ENCODE peak calls at places on chromosome 16, in seven cellular contexts. R is left ventricle myocardium inferior, Z is transverse colon, C is tibial nerve, L is upper lobe of left lung, N is HCT116, P is WERI-Rb-1. H is an unnamed sample.

GRCh38 chr16:17520567-17520966 is 49.8 kb upstream of the XYLT1 start:
- DNase-seq in Z (no peak), R (no peak), P (no peak), L (no peak), C (no peak), N (no peak), H (no peak)

GRCh38 chr16:25922438-25922837 is 230.7 kb downstream of the HS3ST4 start:
- DNase-seq in C (no peak), Z (no peak), P (no peak), L (no peak), N (no peak), R (no peak), H (no peak)

GRCh38 chr16:52740333-52740732 is 193.4 kb upstream of the TOX3 start:
- DNase-seq in N (no peak), R (no peak), P (no peak), Z (no peak), C (no peak), L (no peak), H (no peak)

GRCh38 chr16:84739349-84740124 is 39.7 kb downstream of the USP10 start:
- DNase-seq in L (no peak), Z (no peak), C (no peak), N (no peak), P (no peak), R (no peak), H (no peak)

GRCh38 chr16:83713597-83713996 is 94.2 kb upstream of the HSBP1 start:
- DNase-seq in N (no peak), L (no peak), R (no peak), P (no peak), Z (no peak), C (no peak), H (no peak)

GRCh38 chr16:78791011-78791410 is 691.6 kb downstream of the WWOX start:
- DNase-seq in C (no peak), P (no peak), Z (no peak), L (no peak), R (no peak), N (no peak), H (no peak)

GRCh38 chr16:51095114-51095872 is 55.8 kb downstream of the SALL1 start:
- DNase-seq in L (no peak), N (no peak), Z (no peak), R (no peak), P (no peak), C (no peak), H (no peak)

GRCh38 chr16:85330694-85331188 is 218.5 kb upstream of the CIBAR2 start:
- DNase-seq in L (no peak), R (no peak), P (peak; percentile 57), N (peak; percentile 86), Z (no peak), C (no peak), H (no peak)

GRCh38 chr16:17211797-17212196 is 259.0 kb downstream of the XYLT1 start:
- DNase-seq in R (no peak), N (peak; percentile 15), Z (no peak), L (no peak), P (peak; percentile 47), C (no peak), H (no peak)

GRCh38 chr16:20956319-20956718 is 55.7 kb downstream of the LYRM1 start:
- DNase-seq in P (no peak), R (no peak), L (no peak), N (no peak), Z (no peak), C (no peak), H (no peak)

GRCh38 chr16:65069090-65069489 is 52.8 kb downstream of the CDH11 start:
- DNase-seq in Z (no peak), N (no peak), P (no peak), C (no peak), L (no peak), R (no peak), H (no peak)

GRCh38 chr16:55264949-55265348 is 59.1 kb upstream of the IRX6 start:
- DNase-seq in C (no peak), L (no peak), P (no peak), Z (no peak), N (no peak), R (no peak), H (no peak)

GRCh38 chr16:65698943-65699342 is 577.1 kb upstream of the CDH11 start:
- DNase-seq in N (no peak), P (no peak), C (no peak), L (no peak), Z (no peak), R (no peak), H (no peak)

GRCh38 chr16:14377326-14377725 is 252.7 kb downstream of the PARN start:
- DNase-seq in P (no peak), R (no peak), N (no peak), L (no peak), C (no peak), Z (no peak), H (no peak)

GRCh38 chr16:75593308-75593707 is 27.1 kb downstream of the GABARAPL2 start:
- DNase-seq in N (no peak), L (no peak), Z (no peak), R (no peak), C (no peak), P (no peak), H (no peak)

GRCh38 chr16:12010388-12011251 is 34.1 kb downstream of the SNX29 start:
- DNase-seq in C (peak; percentile 36), N (no peak), Z (no peak), P (no peak), R (no peak), L (no peak), H (no peak)

GRCh38 chr16:27203429-27204231 is at the start of gene KDM8:
- DNase-seq in N (peak; percentile 98), L (peak; percentile 98), P (peak; percentile 99), C (peak; percentile 94), R (peak; percentile 99), Z (peak; percentile 99), H (peak; percentile 96)

GRCh38 chr16:27779719-27780161 is 229.8 kb downstream of the KATNIP start:
- DNase-seq in N (no peak), R (no peak), L (peak; percentile 89), Z (no peak), P (no peak), C (peak; percentile 49), H (no peak)

GRCh38 chr16:17305694-17306093 is 165.1 kb downstream of the XYLT1 start:
- DNase-seq in R (no peak), L (no peak), N (no peak), Z (no peak), P (no peak), C (no peak), H (no peak)

GRCh38 chr16:66382966-66383299 is 16.4 kb downstream of the CDH5 start:
- DNase-seq in L (no peak), R (no peak), Z (no peak), C (no peak), N (no peak), P (no peak), H (no peak)

GRCh38 chr16:2798723-2799204 is 494 bp downstream of the PRSS41 start:
- DNase-seq in L (no peak), P (no peak), C (no peak), R (no peak), Z (no peak), N (no peak), H (no peak)

DNA sequence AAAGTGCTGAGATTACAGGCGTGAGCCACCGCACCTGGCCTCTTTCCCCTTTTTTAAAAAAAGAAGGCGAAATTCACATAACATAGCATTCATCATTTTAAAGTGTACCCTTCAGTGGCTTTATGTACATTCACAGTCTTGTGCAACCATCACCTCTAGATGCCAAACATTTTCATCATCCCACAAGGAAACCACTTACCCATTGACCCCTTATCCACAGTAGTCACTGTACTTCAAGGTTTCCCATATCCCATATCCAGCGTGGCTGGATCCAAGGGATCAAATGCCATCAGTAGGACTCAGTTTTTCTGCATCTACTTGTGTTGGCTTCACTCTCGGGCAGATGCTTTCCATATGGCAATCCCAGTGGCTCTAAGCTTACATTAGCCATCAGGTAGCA is 50.3 kb downstream of the BMERB1 start:
- DNase-seq in L (no peak), P (no peak), N (no peak), Z (no peak), R (no peak), C (no peak), H (no peak)
- H3K27me3 ChIP-seq in L (no peaks in the 10 kb centered on the region), P (no peaks in the 10 kb centered on the region), N (no peaks in the 10 kb centered on the region), Z (no peaks in the 10 kb centered on the region), R (no peaks in the 10 kb centered on the region), C (no peaks in the 10 kb centered on the region), H (no peaks in the 10 kb centered on the region)

GRCh38 chr16:68088130-68088972 is 3.2 kb downstream of the NFATC3 start:
- DNase-seq in P (no peak), L (no peak), C (no peak), R (no peak), N (no peak), Z (no peak), H (no peak)

GRCh38 chr16:68087688-68088087 is 2.5 kb downstream of the NFATC3 start:
- DNase-seq in Z (no peak), P (no peak), N (no peak), L (no peak), C (no peak), R (no peak), H (no peak)

GRCh38 chr16:68085259-68086071 is at the start of gene NFATC3:
- DNase-seq in N (peak; percentile 86), C (peak; percentile 94), R (peak; percentile 99), L (peak; percentile 100), P (peak; percentile 98), Z (peak; percentile 99), H (peak; percentile 93)

GRCh38 chr16:68086336-68086821 is 1.2 kb downstream of the NFATC3 start:
- DNase-seq in P (no peak), C (no peak), L (no peak), R (no peak), N (no peak), Z (no peak), H (no peak)

GRCh38 chr16:68086860-68087268 is 1.7 kb downstream of the NFATC3 start:
- DNase-seq in P (no peak), R (no peak), Z (no peak), C (no peak), N (no peak), L (no peak), H (no peak)
- H3K4me3 ChIP-seq in P (peak overlapping the region; percentile 94), R (peak overlapping the region; percentile 92), Z (no peak overlapping the region), C (peak overlapping the region; percentile 96), N (peak overlapping the region; percentile 92), L (peak overlapping the region; percentile 66), H (peak overlapping the region; percentile 89)

DNA sequence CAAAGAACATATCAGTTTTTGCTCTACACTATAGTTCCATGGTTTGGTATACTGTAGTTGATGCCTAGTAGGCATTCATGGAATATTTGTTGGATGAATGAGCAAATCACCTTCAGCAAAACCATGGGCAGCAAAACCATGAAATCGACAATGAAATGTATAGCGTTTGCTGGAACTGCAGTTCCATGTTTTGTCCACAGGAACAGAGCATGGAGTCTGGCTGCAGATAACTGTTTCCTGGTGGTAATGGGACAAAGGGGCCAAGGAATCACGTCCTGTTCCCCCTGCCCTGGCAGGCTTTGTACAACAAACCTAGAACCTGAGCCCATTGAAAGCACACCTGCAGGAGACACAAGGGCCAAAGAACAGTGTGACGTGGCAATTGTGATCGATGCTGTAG is 101.1 kb downstream of the USP31 start:
- DNase-seq in P (no peak), Z (no peak), C (no peak), R (no peak), N (no peak), L (no peak), H (no peak)
- TF ChIP-seq CTCF in P (peak; percentile 8), Z (no peak), C (no peak), R (no peak), N (no peak), L (no peak), H (no peak)

DNA sequence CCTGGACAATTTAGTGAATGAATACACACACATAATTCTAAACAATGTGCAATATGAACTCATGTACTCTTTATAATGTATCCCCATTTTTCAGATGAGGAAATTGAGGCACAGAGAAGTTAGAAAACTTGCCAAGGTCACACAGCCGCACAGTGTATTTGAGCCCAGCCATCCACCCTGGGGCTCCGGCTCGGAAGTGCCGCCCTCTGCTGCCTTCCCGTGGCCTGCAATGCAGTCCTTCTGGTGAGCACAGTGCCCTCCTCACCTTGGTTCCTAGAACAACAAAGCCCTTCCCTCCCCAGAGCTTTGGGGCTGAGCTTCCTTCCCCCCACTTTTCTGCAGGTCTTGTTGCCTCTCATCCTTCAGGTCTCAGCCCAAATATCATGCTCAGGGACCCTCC is 63.7 kb downstream of the C16orf78 start:
- DNase-seq in P (no peak), Z (no peak), N (no peak), C (no peak), L (no peak), R (no peak), H (no peak)
- H3K27me3 ChIP-seq in P (no peaks in the 10 kb centered on the region), Z (peaks cover 8% of the 10 kb centered on the region), N (peaks cover 38% of the 10 kb centered on the region), C (no peaks in the 10 kb centered on the region), L (no peaks in the 10 kb centered on the region), R (peaks cover 40% of the 10 kb centered on the region), H (peaks cover 9% of the 10 kb centered on the region)

H was measured in esophagus squamous epithelium.